ENCODE peak calls at places on chromosome 4, in eight cellular contexts. O, D, J, Z, G, S, V and U are unnamed samples.

GRCh38 chr4:40197879-40198689 is 1.3 kb downstream of the RHOH start:
- DNase-seq in O (no peak), D (no peak), J (no peak), Z (no peak), G (no peak), S (no peak), V (no peak), U (no peak)

GRCh38 chr4:54276633-54277426 is 47.7 kb downstream of the PDGFRA start:
- DNase-seq in O (no peak), D (no peak), J (no peak), Z (no peak), G (peak), S (peak), V (peak), U (no peak)

GRCh38 chr4:13992041-13992440 is 364.5 kb upstream of the BOD1L1 start:
- DNase-seq in O (no peak), D (no peak), J (no peak), Z (no peak), G (no peak), S (no peak), V (no peak), U (no peak)

GRCh38 chr4:110959041-110959643 is 336.3 kb upstream of the PITX2 start:
- DNase-seq in O (no peak), D (no peak), J (no peak), Z (no peak), G (no peak), S (peak), V (peak), U (no peak)

GRCh38 chr4:77801260-77801608 is 17.9 kb downstream of the CNOT6L start:
- DNase-seq in O (no peak), D (peak), J (no peak), Z (no peak), G (no peak), S (no peak), V (no peak), U (no peak)

GRCh38 chr4:119870868-119871267 is 195.8 kb downstream of the MAD2L1 start:
- DNase-seq in O (no peak), D (no peak), J (no peak), Z (no peak), G (no peak), S (no peak), V (no peak), U (no peak)

GRCh38 chr4:40403079-40403478 is 67.9 kb downstream of the CHRNA9 start:
- DNase-seq in O (peak), D (no peak), J (no peak), Z (no peak), G (no peak), S (no peak), V (no peak), U (no peak)

GRCh38 chr4:912548-913279 is 19.4 kb downstream of the GAK start:
- DNase-seq in O (no peak), D (no peak), J (no peak), Z (no peak), G (no peak), S (peak), V (peak), U (peak)

GRCh38 chr4:185839204-185839712 is 27.3 kb upstream of the SORBS2 start:
- DNase-seq in O (no peak), D (no peak), J (no peak), Z (no peak), G (peak), S (peak), V (peak), U (peak)

GRCh38 chr4:174524242-174524641 is 2.0 kb upstream of the HPGD start:
- DNase-seq in O (no peak), D (no peak), J (no peak), Z (no peak), G (no peak), S (no peak), V (peak), U (no peak)